ENCODE peak calls at places on chromosomes 13 and 19, in nine cellular contexts. C, F, B, A, P, L, J, W and T are unnamed samples.

GRCh38 chr13:58300224-58300623 is 668.7 kb downstream of the PCDH17 start:
- DNase-seq in C (no peak), F (no peak), B (no peak), A (no peak), P (no peak), L (no peak), J (no peak), W (no peak), T (no peak)

GRCh38 chr13:109199280-109199679 is 569.9 kb downstream of the MYO16 start:
- DNase-seq in C (no peak), F (no peak), B (no peak), A (no peak), P (no peak), L (no peak), J (no peak), W (no peak), T (no peak)

GRCh38 chr19:35154535-35155406 is at the start of gene FXYD5:
- DNase-seq in C (peak), F (peak), B (no peak), A (peak), P (peak), L (peak), J (no peak), W (peak), T (peak)

GRCh38 chr19:12880551-12881171 is 588 bp downstream of the DNASE2 start:
- DNase-seq in C (peak), F (peak), B (no peak), A (no peak), P (no peak), L (peak), J (no peak), W (peak), T (no peak)

GRCh38 chr19:6236310-6237291 is 43.2 kb downstream of the MLLT1 start:
- DNase-seq in C (no peak), F (peak), B (no peak), A (no peak), P (no peak), L (no peak), J (no peak), W (no peak), T (peak)

GRCh38 chr19:17542042-17542441 is 13.4 kb upstream of the COLGALT1 start:
- DNase-seq in C (no peak), F (no peak), B (no peak), A (no peak), P (no peak), L (no peak), J (no peak), W (no peak), T (no peak)

GRCh38 chr19:14375055-14375581 is 6.1 kb upstream of the ADGRE5 start:
- DNase-seq in C (peak), F (peak), B (no peak), A (no peak), P (peak), L (no peak), J (no peak), W (no peak), T (no peak)

GRCh38 chr13:105442941-105443340 is 1092.5 kb downstream of the EFNB2 start:
- DNase-seq in C (no peak), F (no peak), B (peak), A (peak), P (no peak), L (peak), J (no peak), W (peak), T (peak)

GRCh38 chr19:10848208-10848843 is at the start of gene C19orf38:
- DNase-seq in C (no peak), F (no peak), B (no peak), A (no peak), P (no peak), L (peak), J (no peak), W (no peak), T (no peak)

GRCh38 chr13:24293761-24294160 is 15.6 kb upstream of the C1QTNF9 start:
- DNase-seq in C (no peak), F (peak), B (no peak), A (no peak), P (no peak), L (no peak), J (no peak), W (no peak), T (no peak)

GRCh38 chr13:24290280-24290932 is 19.0 kb upstream of the C1QTNF9 start:
- DNase-seq in C (no peak), F (peak), B (no peak), A (no peak), P (no peak), L (no peak), J (no peak), W (no peak), T (no peak)

GRCh38 chr13:24288870-24289269 is 20.5 kb upstream of the C1QTNF9 start:
- DNase-seq in C (no peak), F (no peak), B (no peak), A (peak), P (no peak), L (no peak), J (no peak), W (peak), T (no peak)

GRCh38 chr13:24287748-24288287 is 21.6 kb upstream of the C1QTNF9 start:
- DNase-seq in C (no peak), F (no peak), B (no peak), A (no peak), P (no peak), L (no peak), J (no peak), W (no peak), T (no peak)

DNA sequence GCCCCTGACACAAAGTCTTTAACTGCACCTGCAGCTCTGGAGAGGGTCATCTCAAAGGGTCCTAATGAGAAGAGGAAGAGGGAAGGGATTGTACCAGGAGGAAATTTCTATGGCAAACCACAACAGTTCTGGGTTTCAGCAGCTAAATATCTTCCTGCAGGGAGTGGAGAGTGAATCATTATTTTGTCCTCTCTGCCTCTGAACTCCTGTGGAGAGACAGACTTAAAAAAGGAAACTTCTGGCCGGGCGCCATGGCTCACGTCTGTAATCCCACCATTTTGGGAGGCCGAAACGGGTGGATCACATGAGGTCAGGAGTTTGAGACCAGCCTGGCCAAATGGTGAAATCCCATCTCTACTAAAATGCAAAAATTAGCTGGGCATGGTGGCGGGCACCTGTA is 16.9 kb upstream of the C1QTNF9 start:
- DNase-seq in C (no peak), F (peak), B (no peak), A (no peak), P (no peak), L (no peak), J (no peak), W (peak), T (no peak)
- TF ChIP-seq CTCF in C (no peak), F (no peak), B (no peak), A (no peak), P (no peak), L (no peak), J (no peak), W (no peak), T (no peak)

GRCh38 chr13:22211876-22212275 is 541.0 kb downstream of the FGF9 start:
- DNase-seq in C (no peak), F (no peak), B (no peak), A (no peak), P (no peak), L (no peak), J (no peak), W (no peak), T (no peak)
- TF ChIP-seq CTCF in C (no peak), F (no peak), B (no peak), A (no peak), P (no peak), L (no peak), J (no peak), W (no peak), T (no peak)

DNA sequence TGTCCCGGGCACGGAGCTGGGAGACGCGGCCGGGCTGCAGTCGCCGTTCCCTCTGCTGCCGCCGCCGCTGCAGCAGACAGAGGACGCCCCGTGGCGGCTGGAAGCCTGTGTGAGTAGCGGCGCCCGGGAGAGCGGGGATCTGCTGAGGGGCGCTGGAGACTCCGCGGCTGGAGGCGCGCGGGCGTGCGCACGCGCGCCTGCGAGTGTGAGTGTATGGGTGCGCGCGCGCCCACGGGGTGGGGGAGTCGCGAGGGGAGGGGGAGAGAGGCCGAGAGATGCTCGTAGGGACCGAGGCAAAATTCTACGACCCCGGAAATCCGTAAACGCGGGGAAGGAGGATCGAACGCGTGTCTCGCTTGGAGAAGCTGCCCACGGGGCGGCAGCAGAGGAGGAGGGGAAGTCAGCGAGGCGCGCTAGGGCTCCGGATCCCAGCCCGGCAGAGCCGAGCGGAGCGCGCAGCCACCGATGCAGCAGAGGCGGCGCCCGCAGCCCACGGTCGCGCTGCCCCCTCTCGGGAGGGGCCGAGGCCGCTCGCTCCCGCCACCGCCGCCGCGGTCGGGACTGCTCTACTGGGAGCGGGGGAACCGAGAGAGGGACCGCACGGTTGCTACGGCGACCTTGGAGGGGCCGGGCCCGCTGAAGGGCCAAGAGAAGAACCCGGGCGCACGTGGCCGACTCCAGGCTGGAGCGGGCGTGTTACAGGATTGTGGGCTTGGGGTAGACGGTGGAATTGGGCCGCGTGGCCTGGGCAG is at the start of gene ENOX1:
- DNase-seq in C (peak), F (peak), B (peak), A (peak), P (no peak), L (peak), J (peak), W (peak), T (peak)
- TF ChIP-seq CTCF in C (no peak), F (no peak), B (no peak), A (no peak), P (no peak), L (peak), J (peak), W (no peak), T (no peak)

DNA sequence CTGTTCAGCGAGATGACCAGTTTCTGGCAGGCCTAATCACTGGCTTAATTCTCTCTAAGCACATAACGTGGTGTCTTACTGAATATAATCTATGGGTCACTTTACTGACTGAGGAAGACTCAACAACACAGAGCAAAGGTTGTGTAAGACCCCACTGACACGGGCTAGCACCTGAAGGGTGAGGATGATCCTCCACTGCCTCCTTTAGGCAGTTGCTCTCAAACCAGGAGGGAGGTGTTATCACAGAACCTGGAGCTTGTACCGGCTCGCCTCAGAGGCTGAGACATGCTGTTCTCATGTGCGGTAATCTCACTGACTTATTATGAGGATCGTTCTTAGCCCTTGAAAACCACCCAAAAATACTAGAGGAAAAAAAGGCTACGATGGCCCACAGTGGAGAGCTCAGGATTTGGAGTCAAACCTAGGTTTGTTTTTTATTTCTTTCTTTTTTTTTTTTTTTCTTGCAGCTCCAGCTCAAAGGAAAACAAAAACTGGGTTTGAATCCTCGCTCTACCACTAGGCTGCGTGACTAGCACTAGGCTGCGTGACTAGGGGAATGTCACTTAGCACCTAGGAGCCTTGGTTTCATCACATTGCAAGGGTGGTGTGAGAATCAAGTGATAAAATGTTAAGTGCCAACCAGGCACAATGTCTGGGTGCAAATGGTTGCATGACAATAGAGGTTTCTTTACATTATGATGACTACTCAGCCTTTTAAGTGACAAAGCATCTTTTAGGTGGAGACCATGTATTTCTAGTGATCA is 28.1 kb downstream of the RCBTB2 start:
- DNase-seq in C (no peak), F (no peak), B (no peak), A (no peak), P (no peak), L (no peak), J (no peak), W (no peak), T (no peak)
- TF ChIP-seq CTCF in C (no peak), F (no peak), B (no peak), A (no peak), P (no peak), L (no peak), J (no peak), W (no peak), T (no peak)

GRCh38 chr19:1652471-1653299 is at the start of gene TCF3:
- DNase-seq in C (peak), F (peak), B (peak), A (peak), P (peak), L (peak), J (peak), W (peak), T (peak)
- TF ChIP-seq CTCF in C (no peak), F (no peak), B (no peak), A (no peak), P (no peak), L (no peak), J (no peak), W (no peak), T (no peak)

GRCh38 chr19:38583219-38583984 is 34.4 kb downstream of the MAP4K1 start:
- DNase-seq in C (no peak), F (no peak), B (no peak), A (no peak), P (no peak), L (no peak), J (no peak), W (no peak), T (no peak)

GRCh38 chr19:38592940-38593339 is 24.8 kb downstream of the MAP4K1 start:
- DNase-seq in C (no peak), F (no peak), B (no peak), A (no peak), P (no peak), L (no peak), J (no peak), W (no peak), T (no peak)

GRCh38 chr19:38587562-38587961 is 30.2 kb downstream of the MAP4K1 start:
- DNase-seq in C (no peak), F (no peak), B (no peak), A (no peak), P (no peak), L (no peak), J (no peak), W (no peak), T (no peak)

GRCh38 chr19:38583985-38584305 is 33.8 kb downstream of the MAP4K1 start:
- DNase-seq in C (no peak), F (no peak), B (no peak), A (no peak), P (no peak), L (no peak), J (no peak), W (no peak), T (no peak)

GRCh38 chr19:38588041-38588440 is 29.7 kb downstream of the MAP4K1 start:
- DNase-seq in C (no peak), F (no peak), B (no peak), A (no peak), P (no peak), L (no peak), J (no peak), W (no peak), T (no peak)
- TF ChIP-seq CTCF in C (no peak), F (no peak), B (no peak), A (no peak), P (no peak), L (no peak), J (no peak), W (no peak), T (no peak)

GRCh38 chr19:51772977-51773376 is 12.0 kb downstream of the FPR2 start:
- DNase-seq in C (no peak), F (no peak), B (no peak), A (no peak), P (no peak), L (no peak), J (no peak), W (no peak), T (no peak)

GRCh38 chr19:51783373-51783772 is 11.6 kb upstream of the FPR3 start:
- DNase-seq in C (no peak), F (no peak), B (peak), A (peak), P (no peak), L (peak), J (no peak), W (peak), T (peak)

GRCh38 chr19:51779703-51780102 is 15.3 kb upstream of the FPR3 start:
- DNase-seq in C (no peak), F (no peak), B (no peak), A (no peak), P (no peak), L (no peak), J (no peak), W (no peak), T (no peak)

DNA sequence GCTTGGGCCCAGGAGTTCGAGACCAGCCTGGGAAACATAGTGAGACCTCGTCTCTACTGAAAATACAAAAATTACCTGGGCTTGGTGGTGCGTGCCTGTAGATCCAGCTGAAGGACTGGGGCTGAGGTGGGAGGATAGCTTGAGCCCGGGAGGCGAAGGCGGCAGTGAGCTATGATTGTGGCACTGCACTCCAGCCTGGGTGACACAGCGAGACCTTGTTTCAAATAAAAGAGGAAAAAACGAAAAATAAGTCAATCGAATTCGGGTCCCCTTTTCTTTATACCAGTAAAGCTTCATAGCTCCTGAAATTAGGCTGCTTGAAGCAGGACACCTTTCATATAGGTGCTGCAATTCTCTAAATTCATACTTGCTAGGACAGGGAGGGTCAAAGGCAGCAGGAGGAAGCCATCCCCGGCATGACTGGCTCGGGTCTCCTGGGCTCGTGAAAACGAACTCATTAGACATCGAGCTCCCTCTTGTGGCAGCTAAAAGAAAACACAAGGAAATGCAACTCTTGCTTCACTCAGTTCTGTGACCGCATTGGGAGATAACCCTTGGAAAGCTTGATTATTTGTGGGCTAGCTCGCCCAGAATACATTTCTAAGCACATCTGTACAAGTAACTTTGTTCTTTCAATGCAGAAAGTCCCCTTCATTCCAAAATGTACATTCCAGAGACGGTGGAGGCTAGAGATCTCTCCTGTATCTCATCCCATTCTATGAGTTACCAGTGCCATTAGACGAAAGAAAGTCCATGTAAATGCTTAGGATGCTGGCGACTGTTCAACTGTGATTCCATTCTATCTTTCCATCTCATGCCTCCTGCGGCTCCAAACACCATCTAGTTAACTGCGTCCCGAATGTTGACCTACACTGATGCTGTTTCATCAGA is 16.8 kb downstream of the FPR2 start:
- DNase-seq in C (peak), F (peak), B (peak), A (peak), P (peak), L (peak), J (no peak), W (peak), T (peak)
- TF ChIP-seq CTCF in C (peak), F (peak), B (peak), A (peak), P (peak), L (peak), J (peak), W (peak), T (no peak)

DNA sequence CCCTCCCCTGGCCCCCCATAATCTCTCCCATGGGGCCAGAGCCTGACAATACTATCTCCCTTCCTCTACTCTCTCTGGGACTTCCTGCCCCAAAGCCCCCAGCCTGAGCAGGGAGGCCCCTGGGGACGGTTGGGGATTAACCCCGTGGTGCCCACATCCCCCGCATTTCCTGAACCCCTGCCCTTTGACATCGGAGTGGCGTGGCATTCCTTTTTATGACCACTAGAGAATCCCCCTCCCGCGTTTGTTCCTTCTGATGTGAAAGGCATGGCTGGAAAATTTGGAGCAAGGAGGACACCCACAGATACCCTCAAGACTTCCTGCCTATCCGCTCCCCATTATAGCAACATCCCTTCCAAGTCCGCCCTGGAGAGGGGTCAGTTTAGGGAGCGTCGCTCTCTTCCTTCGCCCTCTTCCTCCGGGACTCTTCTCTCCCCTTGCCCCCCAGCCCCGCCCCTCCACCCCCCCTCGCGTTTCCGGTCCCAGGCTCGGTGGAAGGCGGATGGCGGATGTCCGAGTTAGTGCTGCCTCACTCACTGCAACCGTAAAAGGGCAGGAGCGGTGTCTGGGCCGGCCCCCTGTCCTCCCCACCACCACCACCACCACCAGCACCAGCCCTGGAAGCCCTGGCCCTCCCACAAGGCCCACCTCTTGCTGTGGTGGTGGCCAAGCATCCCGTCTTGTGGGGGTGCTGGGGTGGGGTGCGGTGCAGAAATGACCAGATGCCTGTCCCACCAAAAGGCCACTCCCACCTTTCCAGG is 1.8 kb downstream of the VASP start:
- DNase-seq in C (peak), F (peak), B (no peak), A (peak), P (no peak), L (peak), J (no peak), W (peak), T (peak)
- TF ChIP-seq CTCF in C (peak), F (no peak), B (no peak), A (no peak), P (no peak), L (no peak), J (no peak), W (no peak), T (no peak)